ENCODE peak calls at places on chromosomes 5 and 9, in five cellular contexts. W is A549; Z is AG08395; D is MV-4-11; F is CD4-positive, alpha-beta T cell. O is an unnamed sample.

GRCh38 chr9:135214054-135214640 is 126.7 kb downstream of the OLFM1 start:
- DNase-seq in W (no peak), Z (no peak), D (no peak), F (no peak), O (no peak)

GRCh38 chr5:115580941-115581340 is 21.3 kb downstream of the TICAM2 start:
- DNase-seq in W (no peak), Z (no peak), D (no peak), F (no peak), O (no peak)

GRCh38 chr5:152288917-152289595 is 116.0 kb downstream of the NMUR2 start:
- DNase-seq in W (no peak), Z (no peak), D (no peak), F (no peak), O (no peak)

GRCh38 chr5:143161893-143162520 is 241.5 kb downstream of the NR3C1 start:
- DNase-seq in W (peak; percentile 37), Z (peak; percentile 58), D (peak; percentile 92), F (no peak), O (no peak)

GRCh38 chr9:119289740-119290139 is 79.5 kb downstream of the BRINP1 start:
- DNase-seq in W (peak; percentile 53), Z (peak; percentile 68), D (peak; percentile 59), F (no peak), O (peak; percentile 56)

GRCh38 chr5:158119852-158120708 is 261.1 kb upstream of the CLINT1 start:
- DNase-seq in W (no peak), Z (peak; percentile 36), D (no peak), F (no peak), O (no peak)

GRCh38 chr9:134442486-134443168 is 116.4 kb downstream of the RXRA start:
- DNase-seq in W (no peak), Z (peak; percentile 73), D (no peak), F (no peak), O (peak; percentile 11)

GRCh38 chr5:21791304-21791703 is 1061.8 kb downstream of the CDH12 start:
- DNase-seq in W (no peak), Z (no peak), D (no peak), F (no peak), O (no peak)

GRCh38 chr5:98391921-98392625 is 381.4 kb upstream of the RGMB start:
- DNase-seq in W (no peak), Z (no peak), D (no peak), F (no peak), O (no peak)

GRCh38 chr5:180395540-180396274 is 42.6 kb upstream of the GFPT2 start:
- DNase-seq in W (peak; percentile 31), Z (no peak), D (peak; percentile 11), F (no peak), O (no peak)

GRCh38 chr9:135601988-135602387 is 37.4 kb downstream of the GLT6D1 start:
- DNase-seq in W (no peak), Z (no peak), D (no peak), F (no peak), O (no peak)

GRCh38 chr9:8651126-8651525 is 851.5 kb upstream of the DMAC1 start:
- DNase-seq in W (no peak), Z (no peak), D (no peak), F (no peak), O (no peak)

GRCh38 chr5:40291338-40291737 is 388.4 kb upstream of the PTGER4 start:
- DNase-seq in W (no peak), Z (no peak), D (no peak), F (no peak), O (peak; percentile 32)

GRCh38 chr5:38845555-38846378 is at the start of gene OSMR:
- DNase-seq in W (peak; percentile 96), Z (peak; percentile 98), D (peak; percentile 65), F (no peak), O (peak; percentile 94)

GRCh38 chr5:54517174-54517511 is 416 bp upstream of the SNX18 start:
- DNase-seq in W (no peak), Z (no peak), D (no peak), F (no peak), O (no peak)

GRCh38 chr5:77620404-77620803 is 18.1 kb downstream of the OTP start:
- DNase-seq in W (peak; percentile 23), Z (no peak), D (no peak), F (no peak), O (no peak)

GRCh38 chr5:598564-598890 is 13.6 kb upstream of the CEP72 start:
- DNase-seq in W (no peak), Z (no peak), D (no peak), F (no peak), O (no peak)

GRCh38 chr5:27396998-27397397 is 358.6 kb upstream of the CDH9 start:
- DNase-seq in W (no peak), Z (no peak), D (no peak), F (no peak), O (no peak)